ENCODE peak calls at places on chromosomes 2 and 18, in five cellular contexts. Q, L, A, U and S are unnamed samples.

GRCh38 chr2:142165790-142166189 is 35.0 kb upstream of the LRP1B start:
- DNase-seq in A (peak; percentile 71), L (no peak), U (peak; percentile 35), Q (no peak), S (peak; percentile 53)

GRCh38 chr18:24913507-24914147 is 438.3 kb downstream of the ZNF521 start:
- DNase-seq in U (no peak), A (no peak), Q (no peak), L (no peak), S (no peak)

GRCh38 chr2:84676295-84676694 is 160.0 kb downstream of the DNAH6 start:
- DNase-seq in U (no peak), Q (no peak), L (no peak), A (peak; percentile 67), S (peak; percentile 36)

GRCh38 chr2:98514879-98515570 is 70.4 kb downstream of the INPP4A start:
- DNase-seq in A (peak; percentile 72), U (no peak), L (no peak), Q (no peak), S (no peak)

GRCh38 chr2:86776532-86776931 is 14.2 kb downstream of the CD8A start:
- DNase-seq in U (no peak), L (no peak), A (peak; percentile 29), Q (no peak), S (no peak)

GRCh38 chr2:11305958-11306357 is 38.5 kb downstream of the ROCK2 start:
- DNase-seq in Q (no peak), U (no peak), A (peak; percentile 87), L (no peak), S (peak; percentile 66)

GRCh38 chr18:9823805-9824473 is 61.8 kb upstream of the TXNDC2 start:
- DNase-seq in L (no peak), A (peak; percentile 93), U (no peak), Q (no peak), S (no peak)

GRCh38 chr2:189466656-189467055 is 25.4 kb downstream of the WDR75 start:
- DNase-seq in U (no peak), L (no peak), Q (no peak), A (peak; percentile 73), S (no peak)

GRCh38 chr2:29235411-29235810 is 120.2 kb downstream of the CLIP4 start:
- DNase-seq in A (no peak), Q (no peak), L (no peak), U (no peak), S (no peak)

GRCh38 chr2:115163572-115163971 is 721.1 kb downstream of the DPP10 start:
- DNase-seq in L (no peak), A (no peak), Q (peak; percentile 6), U (no peak), S (no peak)

GRCh38 chr2:131043199-131044077 is 49.8 kb downstream of the FAM168B start:
- DNase-seq in L (no peak), A (no peak), Q (no peak), U (no peak), S (no peak)

GRCh38 chr2:109597283-109597682 is 16.5 kb downstream of the SEPTIN10 start:
- DNase-seq in A (no peak), Q (no peak), U (no peak), L (no peak), S (no peak)

GRCh38 chr18:40058811-40059570 is 1896.0 kb upstream of the PIK3C3 start:
- DNase-seq in Q (no peak), L (no peak), A (peak; percentile 61), U (no peak), S (no peak)

GRCh38 chr2:172561270-172561669 is 5.4 kb downstream of the PDK1 start:
- DNase-seq in L (no peak), Q (no peak), U (no peak), A (peak; percentile 49), S (no peak)

GRCh38 chr2:43513216-43513615 is 82.6 kb downstream of the THADA start:
- DNase-seq in A (no peak), Q (no peak), L (no peak), U (no peak), S (no peak)

GRCh38 chr2:199677881-199678280 is 173.1 kb downstream of the FTCDNL1 start:
- DNase-seq in L (no peak), Q (no peak), U (no peak), A (no peak), S (no peak)

GRCh38 chr2:148876589-148877402 is 1.8 kb downstream of the KIF5C start:
- DNase-seq in L (peak; percentile 33), U (peak; percentile 9), A (no peak), Q (peak; percentile 85), S (no peak)

GRCh38 chr2:215793747-215794595 is 219.4 kb downstream of the MREG start:
- DNase-seq in U (peak; percentile 88), Q (no peak), A (peak; percentile 93), L (no peak), S (peak; percentile 97)

GRCh38 chr2:191835539-191836350 is 11.1 kb downstream of the CAVIN2 start:
- DNase-seq in A (peak; percentile 68), L (no peak), Q (no peak), U (no peak), S (no peak)

GRCh38 chr2:64325852-64326577 is 127.9 kb upstream of the LGALSL start:
- DNase-seq in A (no peak), Q (no peak), L (no peak), U (no peak), S (no peak)

GRCh38 chr2:221596192-221596591 is 24.1 kb upstream of the EPHA4 start:
- DNase-seq in U (no peak), L (no peak), A (peak; percentile 49), Q (no peak), S (no peak)